ENCODE peak calls at places on chromosomes 7 and 10, in ten cellular contexts. N, P, X, M, Z, B, J, E, C and D are unnamed samples. For H3K9me3, the result is how much of the 10 kb centered on the place peaks cover.

GRCh38 chr7:142384508-142384922 is 126.7 kb upstream of the PRSS58 start:
- DNase-seq in N (no peak), P (no peak), X (no peak), M (no peak), Z (no peak), B (peak), J (no peak), E (no peak), C (peak), D (peak)

GRCh38 chr10:14617850-14618249 is 156.8 kb downstream of the FAM107B start:
- DNase-seq in N (no peak), P (no peak), X (no peak), M (no peak), Z (no peak), B (peak), J (no peak), E (no peak), C (peak), D (no peak)

GRCh38 chr10:62732841-62733653 is 71.5 kb upstream of the ADO start:
- DNase-seq in N (no peak), P (peak), X (no peak), M (no peak), Z (no peak), B (peak), J (no peak), E (peak), C (peak), D (no peak)

GRCh38 chr7:46468753-46469356 is 547.8 kb upstream of the IGFBP3 start:
- DNase-seq in N (no peak), P (peak), X (no peak), M (peak), Z (peak), B (peak), J (peak), E (no peak), C (peak), D (no peak)

GRCh38 chr10:71342850-71343773 is 24.1 kb downstream of the SLC29A3 start:
- DNase-seq in N (no peak), P (no peak), X (no peak), M (peak), Z (no peak), B (peak), J (no peak), E (no peak), C (peak), D (no peak)

GRCh38 chr10:96548589-96548988 is 34.9 kb upstream of the TLL2 start:
- DNase-seq in N (peak), P (no peak), X (peak), M (no peak), Z (peak), B (no peak), J (no peak), E (no peak), C (no peak), D (no peak)

GRCh38 chr10:91200314-91201212 is 19.9 kb upstream of the PCGF5 start:
- DNase-seq in N (no peak), P (no peak), X (no peak), M (no peak), Z (no peak), B (no peak), J (no peak), E (no peak), C (no peak), D (no peak)

GRCh38 chr10:97519342-97519741 is 20.6 kb downstream of the UBTD1 start:
- DNase-seq in N (no peak), P (no peak), X (no peak), M (no peak), Z (no peak), B (no peak), J (no peak), E (no peak), C (peak), D (no peak)

GRCh38 chr7:725223-726005 is 1.1 kb upstream of the DNAAF5 start:
- DNase-seq in N (no peak), P (no peak), X (no peak), M (no peak), Z (no peak), B (peak), J (no peak), E (no peak), C (peak), D (no peak)

GRCh38 chr7:124857672-124858235 is 71.9 kb downstream of the POT1 start:
- DNase-seq in N (no peak), P (no peak), X (no peak), M (no peak), Z (no peak), B (no peak), J (no peak), E (no peak), C (no peak), D (no peak)

GRCh38 chr7:43392638-43393037 is 190.3 kb upstream of the STK17A start:
- DNase-seq in N (no peak), P (no peak), X (no peak), M (no peak), Z (no peak), B (no peak), J (no peak), E (no peak), C (no peak), D (no peak)

GRCh38 chr10:75465110-75465509 is 33.7 kb downstream of the LRMDA start:
- DNase-seq in N (no peak), P (no peak), X (no peak), M (no peak), Z (no peak), B (no peak), J (no peak), E (no peak), C (no peak), D (no peak)

GRCh38 chr7:142865766-142866165 is 10.9 kb downstream of the EPHB6 start:
- DNase-seq in N (no peak), P (no peak), X (no peak), M (no peak), Z (no peak), B (no peak), J (no peak), E (no peak), C (no peak), D (no peak)

GRCh38 chr7:137242616-137243015 is 100.9 kb downstream of the PTN start:
- DNase-seq in N (no peak), P (no peak), X (no peak), M (no peak), Z (no peak), B (no peak), J (no peak), E (no peak), C (no peak), D (no peak)

GRCh38 chr10:20981419-20981953 is 84.4 kb upstream of the NEBL start:
- DNase-seq in N (no peak), P (no peak), X (no peak), M (no peak), Z (no peak), B (no peak), J (no peak), E (no peak), C (no peak), D (no peak)

GRCh38 chr10:6621536-6621935 is 41.5 kb upstream of the PRKCQ start:
- DNase-seq in N (no peak), P (no peak), X (no peak), M (no peak), Z (no peak), B (peak), J (no peak), E (no peak), C (peak), D (no peak)

GRCh38 chr7:136958016-136958415 is 89.6 kb downstream of the CHRM2 start:
- DNase-seq in N (no peak), P (no peak), X (no peak), M (no peak), Z (no peak), B (peak), J (no peak), E (no peak), C (peak), D (no peak)

GRCh38 chr7:108413782-108414492 is 42.3 kb downstream of the NRCAM start:
- DNase-seq in N (no peak), P (no peak), X (no peak), M (peak), Z (no peak), B (peak), J (peak), E (no peak), C (peak), D (no peak)

GRCh38 chr7:129066290-129067131 is 11.6 kb upstream of the TNPO3 start:
- DNase-seq in N (peak), P (no peak), X (no peak), M (peak), Z (no peak), B (peak), J (no peak), E (no peak), C (peak), D (peak)

GRCh38 chr7:38660427-38661099 is 29.4 kb upstream of the AMPH start:
- DNase-seq in N (no peak), P (peak), X (no peak), M (peak), Z (peak), B (peak), J (peak), E (no peak), C (peak), D (no peak)

GRCh38 chr7:16416289-16417282 is 4.8 kb downstream of the CRPPA start:
- DNase-seq in N (no peak), P (no peak), X (no peak), M (no peak), Z (no peak), B (peak), J (no peak), E (no peak), C (peak), D (no peak)

GRCh38 chr10:79402951-79403350 is 42.5 kb downstream of the ZCCHC24 start:
- DNase-seq in N (no peak), P (no peak), X (peak), M (no peak), Z (no peak), B (no peak), J (no peak), E (no peak), C (no peak), D (no peak)

GRCh38 chr7:135744938-135745701 is 3.5 kb downstream of the FAM180A start:
- DNase-seq in N (no peak), P (peak), X (no peak), M (no peak), Z (no peak), B (peak), J (no peak), E (no peak), C (peak), D (no peak)

GRCh38 chr7:4745971-4746919 is 29.2 kb upstream of the AP5Z1 start:
- DNase-seq in N (no peak), P (no peak), X (no peak), M (peak), Z (no peak), B (peak), J (no peak), E (no peak), C (peak), D (peak)

GRCh38 chr7:136036336-136036735 is 59.2 kb upstream of the MTPN start:
- DNase-seq in N (no peak), P (no peak), X (no peak), M (no peak), Z (no peak), B (no peak), J (no peak), E (no peak), C (no peak), D (no peak)

GRCh38 chr7:77838929-77839491 is 40.4 kb downstream of the PHTF2 start:
- DNase-seq in N (no peak), P (no peak), X (no peak), M (no peak), Z (no peak), B (no peak), J (peak), E (no peak), C (no peak), D (no peak)

GRCh38 chr10:4770766-4771553 is 55.0 kb upstream of the AKR1E2 start:
- DNase-seq in N (no peak), P (peak), X (no peak), M (peak), Z (no peak), B (peak), J (no peak), E (no peak), C (peak), D (no peak)

GRCh38 chr10:98367626-98368451 is 47.1 kb downstream of the PYROXD2 start:
- DNase-seq in N (no peak), P (no peak), X (no peak), M (no peak), Z (no peak), B (no peak), J (no peak), E (no peak), C (no peak), D (peak)

GRCh38 chr10:69957516-69958231 is 95.0 kb upstream of the MACROH2A2 start:
- DNase-seq in N (no peak), P (no peak), X (no peak), M (no peak), Z (no peak), B (no peak), J (no peak), E (no peak), C (no peak), D (peak)

GRCh38 chr10:6746782-6747181 is 166.7 kb upstream of the PRKCQ start:
- DNase-seq in N (no peak), P (no peak), X (no peak), M (no peak), Z (no peak), B (peak), J (no peak), E (no peak), C (no peak), D (no peak)

GRCh38 chr7:123633553-123633952 is 22.1 kb upstream of the LMOD2 start:
- DNase-seq in N (no peak), P (no peak), X (no peak), M (no peak), Z (no peak), B (peak), J (no peak), E (no peak), C (peak), D (no peak)

GRCh38 chr10:110360857-110361474 is 56.2 kb upstream of the SMNDC1 start:
- DNase-seq in N (no peak), P (no peak), X (no peak), M (peak), Z (no peak), B (no peak), J (no peak), E (no peak), C (no peak), D (no peak)

DNA sequence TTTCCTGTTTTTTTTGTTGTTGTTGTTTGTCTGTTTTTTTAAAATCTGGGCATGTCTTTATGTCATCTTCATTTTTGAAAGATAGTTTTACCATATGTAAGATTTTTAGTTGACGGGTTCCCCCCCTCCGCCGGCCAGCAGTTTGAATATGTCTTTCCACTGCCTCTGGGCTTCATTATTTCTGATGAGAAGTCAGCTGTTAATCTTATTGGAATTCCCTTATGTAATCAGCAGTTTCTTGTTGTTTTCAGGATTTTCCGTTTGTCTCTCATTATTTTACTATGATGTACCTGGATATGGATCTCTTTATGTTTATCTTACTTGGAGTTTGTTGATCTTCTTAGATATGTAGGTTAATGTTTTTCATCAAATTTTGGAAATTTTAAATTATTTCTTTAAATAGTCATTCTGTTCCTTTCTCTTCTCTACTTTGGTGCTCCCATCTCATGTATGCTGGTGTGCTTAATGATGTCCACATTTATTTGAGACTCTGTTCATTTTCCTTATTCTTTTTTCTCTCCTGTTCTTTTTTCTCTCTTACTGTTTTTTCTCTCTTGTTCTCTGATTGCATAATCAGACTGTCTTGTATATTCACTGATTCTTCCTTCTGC is 9.7 kb downstream of the EXOC6 start:
- DNase-seq in N (no peak), P (no peak), X (no peak), M (no peak), Z (no peak), B (no peak), J (no peak), E (no peak), C (no peak), D (no peak)
- H3K9me3 ChIP-seq in N (under half), P (under half), X (under half), M (under half), Z (under half), B (under half), J (under half), E (under half), C (under half), D (under half)

GRCh38 chr7:64610997-64611396 is 48.1 kb upstream of the ZNF680 start:
- DNase-seq in N (no peak), P (no peak), X (no peak), M (no peak), Z (no peak), B (no peak), J (no peak), E (no peak), C (no peak), D (no peak)
- H3K9me3 ChIP-seq in N (under half), P (under half), X (under half), M (under half), Z (under half), B (under half), J (under half), E (under half), C (under half), D (under half)

GRCh38 chr7:69067397-69067796 is 530.9 kb upstream of the AUTS2 start:
- DNase-seq in N (no peak), P (no peak), X (no peak), M (peak), Z (peak), B (no peak), J (peak), E (no peak), C (peak), D (peak)
- H3K9me3 ChIP-seq in N (under half), P (under half), X (under half), M (under half), Z (under half), B (under half), J (under half), E (under half), C (under half), D (under half)

GRCh38 chr7:64528770-64529169 is 34.1 kb downstream of the ZNF680 start:
- DNase-seq in N (no peak), P (no peak), X (no peak), M (no peak), Z (no peak), B (no peak), J (no peak), E (no peak), C (no peak), D (no peak)

GRCh38 chr7:64533756-64534155 is 29.1 kb downstream of the ZNF680 start:
- DNase-seq in N (no peak), P (no peak), X (no peak), M (no peak), Z (no peak), B (no peak), J (no peak), E (no peak), C (no peak), D (no peak)
- H3K9me3 ChIP-seq in N (under half), P (under half), X (under half), M (half or more), Z (under half), B (under half), J (half or more), E (under half), C (under half), D (half or more)

GRCh38 chr10:17007836-17008235 is 121.8 kb downstream of the CUBN start:
- DNase-seq in N (no peak), P (no peak), X (no peak), M (no peak), Z (no peak), B (no peak), J (no peak), E (no peak), C (peak), D (peak)
- H3K9me3 ChIP-seq in N (under half), P (under half), X (under half), M (under half), Z (under half), B (under half), J (under half), E (under half), C (under half), D (under half)

DNA sequence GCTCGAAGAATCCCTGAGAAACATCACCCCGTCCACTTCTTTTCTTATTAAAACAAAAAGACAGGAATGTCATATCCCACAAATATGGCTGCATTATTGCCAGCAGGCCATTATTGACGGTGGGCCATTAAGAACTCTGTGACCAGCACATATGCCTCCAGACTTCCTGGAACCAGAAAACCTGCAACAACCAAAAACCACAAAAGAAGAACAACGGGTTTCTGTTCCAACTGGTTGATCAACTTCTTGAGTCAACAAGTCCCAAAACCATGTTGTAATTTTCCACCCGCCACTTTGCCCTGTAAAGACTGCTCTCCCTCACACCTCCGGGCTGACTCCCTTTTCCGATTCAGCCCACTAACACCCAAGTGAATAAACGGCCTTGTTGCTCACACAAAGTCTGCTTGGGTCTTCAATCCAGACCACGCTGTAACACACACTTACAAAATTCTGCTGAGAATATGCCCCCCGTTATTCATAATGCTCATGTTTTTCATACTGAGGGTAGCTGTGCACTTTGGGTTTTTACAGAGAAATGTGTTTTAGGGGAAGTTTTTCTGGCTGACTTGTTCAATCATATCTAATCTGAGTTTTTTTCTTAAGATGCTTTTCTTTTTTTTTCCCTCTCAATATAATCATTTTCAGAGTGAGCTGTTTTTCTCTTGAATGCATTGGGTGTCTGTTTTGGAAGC is 20.7 kb downstream of the ZNF107 start:
- DNase-seq in N (no peak), P (no peak), X (no peak), M (no peak), Z (no peak), B (no peak), J (no peak), E (no peak), C (no peak), D (no peak)
- H3K9me3 ChIP-seq in N (under half), P (under half), X (under half), M (half or more), Z (under half), B (under half), J (under half), E (under half), C (under half), D (under half)

DNA sequence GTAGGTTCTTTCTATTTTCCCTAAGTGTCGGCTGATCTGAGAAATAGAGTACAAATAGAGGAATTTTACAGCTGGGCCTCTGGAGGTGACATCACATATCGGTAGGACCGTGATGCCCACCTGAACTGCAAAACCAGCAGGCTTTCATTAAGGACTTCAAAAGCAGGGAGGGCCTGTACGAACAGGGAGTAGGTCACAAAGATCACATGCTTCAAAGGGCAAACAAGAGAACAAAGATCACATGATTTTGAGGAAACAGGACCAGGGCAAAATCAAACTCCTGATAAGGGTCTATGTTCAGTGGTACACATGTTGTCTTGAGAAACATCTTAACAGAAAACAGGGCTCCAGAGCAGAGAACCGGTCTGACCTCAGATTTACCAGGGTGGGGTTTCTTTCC is 88.9 kb downstream of the CNNM2 start:
- DNase-seq in N (no peak), P (no peak), X (no peak), M (no peak), Z (no peak), B (no peak), J (no peak), E (no peak), C (no peak), D (no peak)
- H3K9me3 ChIP-seq in N (under half), P (under half), X (under half), M (under half), Z (under half), B (under half), J (under half), E (under half), C (under half), D (under half)

DNA sequence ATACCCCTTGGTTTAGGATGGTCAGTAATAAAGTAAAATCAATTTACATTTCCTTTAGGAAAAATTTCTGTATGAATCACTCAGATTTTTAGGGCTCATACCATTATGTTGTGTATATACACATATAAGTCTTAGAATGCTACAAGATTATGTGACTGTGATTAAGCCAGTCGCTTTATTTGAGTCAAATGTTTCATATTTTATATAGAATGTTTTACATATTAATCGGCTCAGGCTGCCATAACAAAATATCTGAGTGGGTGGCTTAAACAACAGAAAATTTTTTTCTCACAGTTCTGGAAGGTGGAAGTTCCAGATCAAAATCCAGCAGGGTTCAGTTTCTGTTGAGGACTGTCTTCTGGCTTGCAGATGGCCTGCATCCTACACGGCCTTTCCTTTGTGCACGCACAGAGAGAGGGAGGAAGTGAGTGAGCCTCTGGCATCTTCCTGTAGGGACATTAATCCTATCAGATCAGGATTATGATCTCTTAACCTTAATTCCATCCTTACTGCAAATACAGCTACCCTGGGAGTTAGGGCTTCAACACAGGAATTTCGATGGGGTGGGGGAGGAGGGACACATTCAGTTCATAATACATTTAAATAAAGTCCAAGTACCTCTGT is 198.0 kb downstream of the PHF14 start:
- DNase-seq in N (no peak), P (no peak), X (no peak), M (no peak), Z (peak), B (no peak), J (peak), E (no peak), C (no peak), D (no peak)
- H3K9me3 ChIP-seq in N (under half), P (under half), X (under half), M (under half), Z (under half), B (under half), J (under half), E (under half), C (under half), D (under half)